ENCODE peak calls at places on chromosomes 7 and 10, in ten cellular contexts. F, G, B, Z, R, L, X, E, I and K are unnamed samples.

GRCh38 chr7:49850921-49851613 is 77.6 kb downstream of the VWC2 start:
- DNase-seq in Z (no peak), G (no peak), F (no peak), I (no peak), L (peak), X (no peak), B (no peak), R (no peak), E (peak), K (no peak)

GRCh38 chr10:48506147-48506917 is 98.5 kb downstream of the ARHGAP22 start:
- DNase-seq in G (peak), Z (peak), B (no peak), L (peak), X (peak), F (no peak), R (peak), E (peak), I (peak), K (peak)

GRCh38 chr7:156666368-156667109 is 26.0 kb downstream of the RNF32 start:
- DNase-seq in Z (no peak), B (no peak), X (no peak), I (no peak), F (no peak), E (no peak), G (no peak), L (no peak), R (no peak), K (no peak)

GRCh38 chr10:14787938-14788337 is 13.2 kb upstream of the FAM107B start:
- DNase-seq in Z (no peak), I (peak), B (no peak), F (no peak), R (no peak), G (peak), X (no peak), E (no peak), L (no peak), K (peak)

GRCh38 chr7:36639826-36640225 is 84.5 kb downstream of the AOAH start:
- DNase-seq in R (no peak), Z (no peak), X (no peak), I (no peak), E (no peak), L (peak), B (no peak), F (no peak), G (no peak), K (no peak)

GRCh38 chr7:82247814-82248433 is 195.7 kb downstream of the CACNA2D1 start:
- DNase-seq in I (peak), E (peak), B (peak), R (peak), G (peak), X (peak), L (peak), F (no peak), Z (peak), K (peak)

GRCh38 chr10:12719365-12719764 is 282.1 kb downstream of the CCDC3 start:
- DNase-seq in L (no peak), X (peak), B (peak), I (peak), G (peak), R (peak), Z (no peak), E (peak), F (no peak), K (peak)

GRCh38 chr10:4306871-4307270 is 519.1 kb upstream of the AKR1E2 start:
- DNase-seq in F (no peak), Z (no peak), I (peak), B (no peak), L (no peak), E (no peak), X (no peak), R (no peak), G (no peak), K (no peak)

GRCh38 chr7:28140964-28141363 is 39.6 kb downstream of the JAZF1 start:
- DNase-seq in F (no peak), R (peak), I (no peak), B (peak), E (no peak), X (no peak), L (no peak), G (peak), Z (no peak), K (peak)

GRCh38 chr7:74027683-74028320 is at the start of gene ELN:
- DNase-seq in R (peak), F (no peak), B (no peak), I (no peak), X (peak), Z (no peak), G (no peak), E (peak), L (no peak), K (peak)